ENCODE peak calls at places on chromosomes 11 and 22, in nine cellular contexts. One of them, this sample, is unnamed.

GRCh38 chr11:36500315-36500721 is 9.8 kb downstream of the TRAF6 start:
- DNase-seq in upper lobe of left lung: no peak
- DNase-seq in transverse colon: peak
- DNase-seq in SK-N-SH: no peak
- DNase-seq in sigmoid colon: no peak
- DNase-seq in esophagus muscularis mucosa: no peak
- DNase-seq in H1: no peak
- DNase-seq in suprapubic skin: no peak
- DNase-seq in GM12878: no peak
- DNase-seq in this sample: no peak

GRCh38 chr11:67282876-67283371 is 6.2 kb upstream of the ANKRD13D start:
- DNase-seq in upper lobe of left lung: no peak
- DNase-seq in suprapubic skin: no peak
- DNase-seq in GM12878: no peak
- DNase-seq in esophagus muscularis mucosa: no peak
- DNase-seq in H1: no peak
- DNase-seq in transverse colon: no peak
- DNase-seq in SK-N-SH: no peak
- DNase-seq in sigmoid colon: peak
- DNase-seq in this sample: no peak

GRCh38 chr11:128326791-128327190 is 260.6 kb downstream of the ETS1 start:
- DNase-seq in esophagus muscularis mucosa: no peak
- DNase-seq in SK-N-SH: no peak
- DNase-seq in GM12878: no peak
- DNase-seq in upper lobe of left lung: no peak
- DNase-seq in transverse colon: no peak
- DNase-seq in sigmoid colon: no peak
- DNase-seq in suprapubic skin: no peak
- DNase-seq in H1: no peak
- DNase-seq in this sample: no peak

GRCh38 chr22:37636186-37636948 is 3.1 kb upstream of the SH3BP1 start:
- DNase-seq in H1: no peak
- DNase-seq in sigmoid colon: no peak
- DNase-seq in transverse colon: peak
- DNase-seq in GM12878: no peak
- DNase-seq in upper lobe of left lung: no peak
- DNase-seq in esophagus muscularis mucosa: no peak
- DNase-seq in suprapubic skin: no peak
- DNase-seq in SK-N-SH: no peak
- DNase-seq in this sample: peak

GRCh38 chr11:95453616-95454118 is 222.7 kb upstream of the SESN3 start:
- DNase-seq in suprapubic skin: peak
- DNase-seq in esophagus muscularis mucosa: peak
- DNase-seq in SK-N-SH: no peak
- DNase-seq in sigmoid colon: peak
- DNase-seq in transverse colon: no peak
- DNase-seq in GM12878: no peak
- DNase-seq in upper lobe of left lung: peak
- DNase-seq in H1: no peak
- DNase-seq in this sample: peak

GRCh38 chr11:90204832-90205646 is 17.8 kb downstream of the CHORDC1 start:
- DNase-seq in suprapubic skin: no peak
- DNase-seq in GM12878: no peak
- DNase-seq in transverse colon: no peak
- DNase-seq in sigmoid colon: no peak
- DNase-seq in upper lobe of left lung: no peak
- DNase-seq in SK-N-SH: peak
- DNase-seq in esophagus muscularis mucosa: no peak
- DNase-seq in H1: no peak
- DNase-seq in this sample: no peak

GRCh38 chr11:70466154-70466553 is 67.8 kb downstream of the CTTN start:
- DNase-seq in esophagus muscularis mucosa: no peak
- DNase-seq in SK-N-SH: no peak
- DNase-seq in H1: no peak
- DNase-seq in sigmoid colon: no peak
- DNase-seq in transverse colon: no peak
- DNase-seq in upper lobe of left lung: no peak
- DNase-seq in GM12878: no peak
- DNase-seq in suprapubic skin: no peak
- DNase-seq in this sample: no peak

GRCh38 chr11:304915-305833 is 2.4 kb upstream of the IFITM2 start:
- DNase-seq in esophagus muscularis mucosa: no peak
- DNase-seq in SK-N-SH: peak
- DNase-seq in transverse colon: peak
- DNase-seq in suprapubic skin: no peak
- DNase-seq in GM12878: no peak
- DNase-seq in sigmoid colon: peak
- DNase-seq in H1: no peak
- DNase-seq in upper lobe of left lung: peak
- DNase-seq in this sample: peak

DNA sequence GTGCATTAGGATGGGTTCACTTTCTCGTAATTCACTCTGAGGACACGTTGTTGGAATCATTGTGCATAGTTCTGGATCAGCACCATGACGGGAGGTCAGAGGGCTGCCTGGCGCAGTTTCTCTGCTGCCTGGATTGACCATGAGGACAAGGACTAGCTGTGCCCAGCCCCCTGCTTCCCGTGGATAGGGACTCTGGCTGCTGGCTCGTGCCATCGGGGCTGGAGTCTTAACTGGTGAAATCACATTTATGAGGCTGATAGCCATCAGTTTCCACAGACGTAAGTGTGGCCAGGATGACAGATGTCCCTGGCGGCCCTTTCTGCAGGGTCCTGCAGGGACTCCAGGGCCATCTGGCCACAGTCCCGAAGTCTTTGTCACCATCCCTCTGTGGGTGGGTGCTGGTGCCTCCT is 24.1 kb upstream of the GRAMD4 start:
- DNase-seq in esophagus muscularis mucosa: no peak
- DNase-seq in GM12878: no peak
- DNase-seq in upper lobe of left lung: no peak
- DNase-seq in sigmoid colon: peak
- DNase-seq in H1: no peak
- DNase-seq in SK-N-SH: peak
- DNase-seq in suprapubic skin: no peak
- DNase-seq in transverse colon: no peak
- DNase-seq in this sample: no peak
- TF ChIP-seq POLR2AphosphoS5 in esophagus muscularis mucosa: no peak
- TF ChIP-seq POLR2AphosphoS5 in GM12878: no peak
- TF ChIP-seq POLR2AphosphoS5 in upper lobe of left lung: no peak
- TF ChIP-seq POLR2AphosphoS5 in sigmoid colon: no peak
- TF ChIP-seq POLR2AphosphoS5 in H1: no peak
- TF ChIP-seq POLR2AphosphoS5 in SK-N-SH: peak
- TF ChIP-seq POLR2AphosphoS5 in suprapubic skin: no peak
- TF ChIP-seq POLR2AphosphoS5 in transverse colon: no peak
- TF ChIP-seq POLR2AphosphoS5 in this sample: no peak

GRCh38 chr11:58493676-58494075 is 14.2 kb downstream of the OR5B21 start:
- DNase-seq in suprapubic skin: no peak
- DNase-seq in upper lobe of left lung: no peak
- DNase-seq in H1: no peak
- DNase-seq in SK-N-SH: no peak
- DNase-seq in sigmoid colon: no peak
- DNase-seq in GM12878: no peak
- DNase-seq in esophagus muscularis mucosa: no peak
- DNase-seq in transverse colon: no peak
- DNase-seq in this sample: no peak

GRCh38 chr11:58498464-58498863 is 9.4 kb downstream of the OR5B21 start:
- DNase-seq in upper lobe of left lung: no peak
- DNase-seq in GM12878: no peak
- DNase-seq in H1: no peak
- DNase-seq in suprapubic skin: no peak
- DNase-seq in SK-N-SH: no peak
- DNase-seq in sigmoid colon: no peak
- DNase-seq in transverse colon: peak
- DNase-seq in esophagus muscularis mucosa: no peak
- DNase-seq in this sample: no peak

GRCh38 chr11:58497951-58498350 is 10.0 kb downstream of the OR5B21 start:
- DNase-seq in SK-N-SH: no peak
- DNase-seq in esophagus muscularis mucosa: no peak
- DNase-seq in H1: no peak
- DNase-seq in sigmoid colon: no peak
- DNase-seq in GM12878: no peak
- DNase-seq in upper lobe of left lung: no peak
- DNase-seq in suprapubic skin: no peak
- DNase-seq in transverse colon: no peak
- DNase-seq in this sample: no peak

GRCh38 chr11:58494096-58494495 is 13.8 kb downstream of the OR5B21 start:
- DNase-seq in suprapubic skin: no peak
- DNase-seq in esophagus muscularis mucosa: no peak
- DNase-seq in upper lobe of left lung: no peak
- DNase-seq in H1: no peak
- DNase-seq in SK-N-SH: no peak
- DNase-seq in GM12878: no peak
- DNase-seq in transverse colon: no peak
- DNase-seq in sigmoid colon: no peak
- DNase-seq in this sample: no peak

DNA sequence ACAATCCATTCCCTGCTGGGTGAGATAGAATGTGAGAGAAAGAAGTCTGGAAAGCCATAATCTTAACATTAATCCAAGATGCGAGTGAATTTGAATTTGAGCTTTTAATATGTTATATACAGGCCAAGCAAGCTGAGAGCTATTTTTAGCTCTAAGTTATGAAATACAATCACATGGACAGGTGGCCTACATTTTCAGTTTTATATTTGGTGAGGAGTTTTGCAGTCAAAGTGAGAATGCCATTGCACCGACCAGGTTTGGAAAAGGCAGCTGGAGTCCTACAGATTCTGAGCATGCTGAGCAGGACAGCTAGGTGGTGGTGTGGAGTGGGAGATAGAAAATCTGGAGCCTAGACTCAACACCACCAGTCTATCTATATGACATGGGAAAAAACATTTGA is 12.0 kb downstream of the OR5B21 start:
- DNase-seq in H1: no peak
- DNase-seq in upper lobe of left lung: no peak
- DNase-seq in GM12878: no peak
- DNase-seq in sigmoid colon: no peak
- DNase-seq in suprapubic skin: no peak
- DNase-seq in SK-N-SH: no peak
- DNase-seq in transverse colon: no peak
- DNase-seq in esophagus muscularis mucosa: no peak
- DNase-seq in this sample: no peak
- TF ChIP-seq EP300 in H1: no peak
- TF ChIP-seq EP300 in upper lobe of left lung: no peak
- TF ChIP-seq EP300 in GM12878: no peak
- TF ChIP-seq EP300 in sigmoid colon: no peak
- TF ChIP-seq EP300 in suprapubic skin: no peak
- TF ChIP-seq EP300 in SK-N-SH: no peak
- TF ChIP-seq EP300 in transverse colon: no peak
- TF ChIP-seq EP300 in esophagus muscularis mucosa: no peak
- TF ChIP-seq EP300 in this sample: no peak

DNA sequence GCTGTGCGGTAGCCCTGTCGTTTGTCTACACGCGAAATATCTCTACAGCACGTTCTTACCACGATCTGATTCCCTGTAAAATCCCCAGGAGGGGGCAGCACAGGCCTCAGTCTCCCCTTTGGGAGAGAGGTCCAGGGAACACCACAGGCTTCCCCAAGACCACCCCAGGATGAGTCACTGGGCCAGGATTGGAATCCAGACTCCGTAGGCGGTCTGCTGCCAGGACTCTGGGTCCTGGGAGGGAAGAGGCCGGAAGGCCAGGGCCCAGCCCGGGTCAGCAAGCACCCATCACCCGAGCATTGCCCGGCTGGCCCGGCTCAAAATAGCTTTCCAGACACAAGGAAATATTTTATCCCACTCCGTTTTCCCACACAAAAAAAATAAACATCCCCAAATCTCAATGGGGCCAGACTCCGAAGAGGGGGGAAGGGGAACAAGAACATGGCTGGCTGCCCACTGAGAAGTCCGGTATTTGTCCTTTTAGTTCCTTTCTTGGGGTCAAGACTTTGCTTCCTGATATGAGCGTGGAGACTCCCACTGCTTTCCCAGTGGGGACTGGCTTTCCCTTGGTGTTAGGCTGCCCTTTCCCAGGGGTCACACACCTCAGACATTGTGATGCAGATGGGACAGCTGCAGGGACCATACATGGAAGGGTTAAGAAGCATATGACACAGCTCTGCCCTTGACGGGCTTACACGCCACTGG is 91.3 kb downstream of the LRRC32 start:
- DNase-seq in SK-N-SH: peak
- DNase-seq in transverse colon: no peak
- DNase-seq in upper lobe of left lung: peak
- DNase-seq in esophagus muscularis mucosa: peak
- DNase-seq in sigmoid colon: no peak
- DNase-seq in GM12878: no peak
- DNase-seq in H1: peak
- DNase-seq in suprapubic skin: no peak
- DNase-seq in this sample: no peak
- TF ChIP-seq CTCF in SK-N-SH: peak
- TF ChIP-seq CTCF in transverse colon: no peak
- TF ChIP-seq CTCF in upper lobe of left lung: no peak
- TF ChIP-seq CTCF in esophagus muscularis mucosa: peak
- TF ChIP-seq CTCF in sigmoid colon: no peak
- TF ChIP-seq CTCF in GM12878: no peak
- TF ChIP-seq CTCF in H1: peak
- TF ChIP-seq CTCF in suprapubic skin: no peak
- TF ChIP-seq CTCF in this sample: no peak

GRCh38 chr22:46113110-46113909 is 37.0 kb upstream of the PPARA start:
- DNase-seq in GM12878: no peak
- DNase-seq in transverse colon: no peak
- DNase-seq in esophagus muscularis mucosa: no peak
- DNase-seq in upper lobe of left lung: no peak
- DNase-seq in sigmoid colon: no peak
- DNase-seq in suprapubic skin: no peak
- DNase-seq in H1: no peak
- DNase-seq in SK-N-SH: no peak
- DNase-seq in this sample: no peak

GRCh38 chr22:46115755-46116490 is 34.4 kb upstream of the PPARA start:
- DNase-seq in GM12878: no peak
- DNase-seq in upper lobe of left lung: no peak
- DNase-seq in esophagus muscularis mucosa: no peak
- DNase-seq in H1: no peak
- DNase-seq in transverse colon: no peak
- DNase-seq in sigmoid colon: no peak
- DNase-seq in suprapubic skin: no peak
- DNase-seq in SK-N-SH: no peak
- DNase-seq in this sample: no peak

GRCh38 chr22:46115388-46115678 is 35.0 kb upstream of the PPARA start:
- DNase-seq in upper lobe of left lung: no peak
- DNase-seq in SK-N-SH: no peak
- DNase-seq in esophagus muscularis mucosa: no peak
- DNase-seq in suprapubic skin: no peak
- DNase-seq in sigmoid colon: no peak
- DNase-seq in H1: no peak
- DNase-seq in transverse colon: no peak
- DNase-seq in GM12878: no peak
- DNase-seq in this sample: no peak

GRCh38 chr22:46113910-46114517 is 36.3 kb upstream of the PPARA start:
- DNase-seq in H1: no peak
- DNase-seq in GM12878: no peak
- DNase-seq in suprapubic skin: no peak
- DNase-seq in transverse colon: no peak
- DNase-seq in upper lobe of left lung: no peak
- DNase-seq in esophagus muscularis mucosa: no peak
- DNase-seq in sigmoid colon: peak
- DNase-seq in SK-N-SH: no peak
- DNase-seq in this sample: no peak

DNA sequence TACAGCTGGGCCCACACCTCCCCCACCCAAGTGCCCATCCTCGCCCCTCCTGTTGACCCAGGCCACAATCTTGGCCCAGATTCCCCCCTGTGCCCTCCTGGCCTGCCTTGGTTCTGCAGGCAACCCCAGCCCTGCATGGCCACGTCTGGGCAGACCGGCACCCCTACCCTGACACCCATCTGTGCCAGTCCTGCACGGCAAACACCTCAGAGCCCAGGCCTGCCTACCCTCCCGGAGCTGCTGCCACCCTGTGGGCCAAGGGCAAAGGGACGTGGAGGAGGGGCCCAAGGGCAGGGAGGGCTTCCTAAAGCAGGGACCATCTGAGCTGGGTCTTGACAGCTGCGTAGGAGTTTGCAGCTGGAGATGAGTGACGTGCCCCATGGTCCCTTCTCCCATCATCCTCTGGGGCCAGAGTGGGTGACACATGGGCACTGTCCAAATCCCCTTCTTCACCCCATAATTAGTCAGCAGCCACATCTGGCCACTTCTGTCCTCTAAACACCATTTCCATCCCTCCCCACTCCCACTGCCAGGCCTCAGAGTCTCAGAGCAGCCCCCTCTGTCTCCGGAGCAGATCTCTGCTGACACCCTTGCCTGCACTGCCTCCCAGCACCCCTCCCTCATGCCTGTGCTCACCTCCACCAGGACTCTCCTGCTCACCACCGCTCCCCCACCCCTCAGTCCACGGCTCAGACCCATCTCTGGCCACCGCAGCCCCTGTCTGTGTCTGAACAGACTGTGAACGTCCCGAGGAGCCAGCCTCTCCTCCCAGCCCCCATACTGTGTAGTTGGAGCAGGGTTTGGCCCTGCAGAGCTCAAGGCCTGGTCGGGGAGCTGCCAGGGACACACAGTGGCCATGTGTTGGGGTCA is 35.6 kb upstream of the PPARA start:
- DNase-seq in suprapubic skin: no peak
- DNase-seq in transverse colon: no peak
- DNase-seq in H1: no peak
- DNase-seq in esophagus muscularis mucosa: no peak
- DNase-seq in SK-N-SH: no peak
- DNase-seq in sigmoid colon: no peak
- DNase-seq in upper lobe of left lung: no peak
- DNase-seq in GM12878: no peak
- DNase-seq in this sample: no peak
- TF ChIP-seq POLR2AphosphoS5 in suprapubic skin: peak
- TF ChIP-seq POLR2AphosphoS5 in transverse colon: no peak
- TF ChIP-seq POLR2AphosphoS5 in H1: no peak
- TF ChIP-seq POLR2AphosphoS5 in esophagus muscularis mucosa: peak
- TF ChIP-seq POLR2AphosphoS5 in SK-N-SH: peak
- TF ChIP-seq POLR2AphosphoS5 in sigmoid colon: no peak
- TF ChIP-seq POLR2AphosphoS5 in upper lobe of left lung: no peak
- TF ChIP-seq POLR2AphosphoS5 in GM12878: no peak
- TF ChIP-seq POLR2AphosphoS5 in this sample: no peak